ENCODE peak calls at places on chromosomes 11 and 22, in five cellular contexts. I is H1, P is K562, O is HepG2, J is GM12878. T is an unnamed sample.

GRCh38 chr11:69535928-69536327 is 54.5 kb downstream of the LINC01488 start:
- DNase-seq in O (no peak), P (no peak), I (no peak), J (no peak), T (no peak)

GRCh38 chr22:45903355-45904149 is 73.4 kb downstream of the WNT7B start:
- DNase-seq in J (no peak), I (no peak), O (no peak), P (no peak), T (no peak)

GRCh38 chr11:127052420-127052819 is 51.9 kb upstream of the KIRREL3 start:
- DNase-seq in P (no peak), O (no peak), I (no peak), J (no peak), T (no peak)

GRCh38 chr11:2921742-2922493 is 7.3 kb downstream of the PHLDA2 start:
- DNase-seq in I (no peak), O (no peak), P (no peak), J (no peak), T (no peak)

GRCh38 chr11:81596709-81597108 is 1137.0 kb downstream of the FAM181B start:
- DNase-seq in P (no peak), O (no peak), J (no peak), I (no peak), T (no peak)

GRCh38 chr11:134503104-134503503 is 91.1 kb upstream of the B3GAT1 start:
- DNase-seq in O (no peak), I (no peak), P (no peak), J (no peak), T (no peak)

GRCh38 chr11:824292-824880 is 3.3 kb upstream of the CRACR2B start:
- DNase-seq in O (no peak), P (no peak), I (no peak), J (no peak), T (no peak)

GRCh38 chr11:67500818-67501584 is 4.2 kb downstream of the PITPNM1 start:
- DNase-seq in P (no peak), I (no peak), O (no peak), J (no peak), T (no peak)

GRCh38 chr11:113638378-113638777 is 67.7 kb downstream of the TMPRSS5 start:
- DNase-seq in I (no peak), J (no peak), O (no peak), P (no peak), T (no peak)

GRCh38 chr11:113147249-113147648 is 167.1 kb upstream of the TTC12 start:
- DNase-seq in P (no peak), O (no peak), I (no peak), J (no peak), T (no peak)

GRCh38 chr11:1217151-1217550 is 5.7 kb upstream of the MUC5B start:
- DNase-seq in O (no peak), P (no peak), I (peak; percentile 19), J (no peak), T (no peak)

GRCh38 chr11:12139144-12139881 is 28.9 kb downstream of the MICAL2 start:
- DNase-seq in I (no peak), P (no peak), J (no peak), O (no peak), T (no peak)

GRCh38 chr11:2074266-2074825 is 64.8 kb downstream of the IGF2 start:
- DNase-seq in O (no peak), P (peak; percentile 74), J (no peak), I (peak; percentile 75), T (no peak)

GRCh38 chr11:3000032-3000961 is 8.2 kb upstream of the NAP1L4 start:
- DNase-seq in O (no peak), P (no peak), J (no peak), I (no peak), T (no peak)

GRCh38 chr22:24410110-24410856 is 17.1 kb upstream of the ADORA2A start:
- DNase-seq in I (no peak), J (no peak), O (no peak), P (no peak), T (no peak)

GRCh38 chr22:20429254-20430100 is 8.1 kb downstream of the SCARF2 start:
- DNase-seq in I (peak; percentile 90), P (peak; percentile 100), O (no peak), J (no peak), T (no peak)

GRCh38 chr11:1747753-1748466 is 2.5 kb downstream of the IFITM10 start:
- DNase-seq in P (no peak), J (no peak), O (no peak), I (no peak), T (no peak)

GRCh38 chr11:133681901-133682300 is 149.6 kb upstream of the OPCML start:
- DNase-seq in P (no peak), O (no peak), I (peak; percentile 54), J (no peak), T (no peak)

GRCh38 chr11:72585762-72586590 is 88.2 kb downstream of the PDE2A start:
- DNase-seq in J (peak; percentile 12), O (peak; percentile 44), P (peak; percentile 81), I (peak; percentile 82), T (peak; percentile 77)

GRCh38 chr11:87398913-87399312 is 361.2 kb downstream of the TMEM135 start:
- DNase-seq in I (no peak), P (no peak), O (no peak), J (no peak), T (no peak)

GRCh38 chr11:91860661-91861060 is 364.0 kb upstream of the FAT3 start:
- DNase-seq in I (no peak), O (no peak), P (no peak), J (no peak), T (no peak)

GRCh38 chr11:13963949-13964770 is 1.6 kb downstream of the SPON1 start:
- DNase-seq in O (no peak), J (no peak), I (peak; percentile 78), P (no peak), T (no peak)

GRCh38 chr22:37823134-37823985 is at the start of gene GALR3:
- DNase-seq in I (peak; percentile 48), O (no peak), J (no peak), P (no peak), T (no peak)

GRCh38 chr11:132685174-132685611 is 847.1 kb downstream of the OPCML start:
- DNase-seq in I (no peak), J (no peak), O (no peak), P (no peak), T (no peak)

GRCh38 chr22:32476286-32476685 is 1.7 kb downstream of the FBXO7 start:
- DNase-seq in P (no peak), J (no peak), I (no peak), O (no peak), T (no peak)

GRCh38 chr11:27401280-27401679 is 38.3 kb upstream of the CCDC34 start:
- DNase-seq in P (no peak), J (no peak), O (no peak), I (no peak), T (no peak)

GRCh38 chr11:27574342-27574741 is 67.8 kb upstream of the LIN7C start:
- DNase-seq in P (no peak), O (no peak), I (no peak), J (no peak), T (no peak)

GRCh38 chr22:24482586-24482985 is 12.5 kb upstream of the UPB1 start:
- DNase-seq in J (no peak), P (no peak), O (no peak), I (no peak), T (no peak)

GRCh38 chr11:114970908-114971645 is 292.8 kb downstream of the NXPE2 start:
- DNase-seq in J (no peak), O (no peak), P (no peak), I (no peak), T (no peak)

GRCh38 chr11:47848636-47849155 is 546 bp upstream of the NUP160 start:
- DNase-seq in I (no peak), P (no peak), O (no peak), J (no peak), T (no peak)
- TF ChIP-seq KDM1A in I (no peak), P (no peak), O (no peak), J (no peak), T (no peak)

GRCh38 chr11:16361108-16361869 is 4.9 kb upstream of the SOX6 start:
- DNase-seq in O (no peak), P (no peak), J (no peak), I (no peak), T (no peak)
- TF ChIP-seq KDM1A in O (no peak), P (no peak), J (no peak), I (no peak), T (no peak)

DNA sequence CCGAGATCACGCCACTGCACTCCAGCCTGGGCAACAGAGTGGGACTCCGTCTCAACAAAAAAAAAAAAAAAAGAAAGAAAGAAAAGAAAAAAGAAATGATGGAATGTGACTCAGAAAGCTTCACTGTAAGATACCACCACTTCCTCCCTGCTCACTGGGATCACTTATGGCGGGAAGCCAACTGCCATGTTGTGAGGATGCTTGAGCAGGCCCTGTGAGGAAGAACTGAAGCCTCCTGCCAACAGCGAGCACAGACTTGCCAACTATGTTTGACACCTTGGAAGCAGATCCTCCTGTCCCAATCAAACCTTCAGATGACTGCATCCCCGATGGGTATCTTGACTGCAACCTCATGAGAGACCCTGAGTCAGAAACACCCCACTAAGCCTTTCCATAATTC is 8.3 kb downstream of the SEC14L6 start:
- DNase-seq in J (no peak), P (no peak), O (no peak), I (no peak), T (no peak)
- TF ChIP-seq KDM1A in J (no peak), P (no peak), O (no peak), I (no peak), T (no peak)

GRCh38 chr22:36368359-36368983 is 19.3 kb downstream of the MYH9 start:
- DNase-seq in O (peak; percentile 72), I (no peak), J (no peak), P (peak; percentile 77), T (peak; percentile 57)

GRCh38 chr22:36367479-36367878 is 20.3 kb downstream of the MYH9 start:
- DNase-seq in I (no peak), O (no peak), J (no peak), P (no peak), T (no peak)

GRCh38 chr22:36371920-36372319 is 15.8 kb downstream of the MYH9 start:
- DNase-seq in J (no peak), P (no peak), O (no peak), I (no peak), T (no peak)

GRCh38 chr22:36369004-36369921 is 18.5 kb downstream of the MYH9 start:
- DNase-seq in I (no peak), J (no peak), O (no peak), P (no peak), T (no peak)

DNA sequence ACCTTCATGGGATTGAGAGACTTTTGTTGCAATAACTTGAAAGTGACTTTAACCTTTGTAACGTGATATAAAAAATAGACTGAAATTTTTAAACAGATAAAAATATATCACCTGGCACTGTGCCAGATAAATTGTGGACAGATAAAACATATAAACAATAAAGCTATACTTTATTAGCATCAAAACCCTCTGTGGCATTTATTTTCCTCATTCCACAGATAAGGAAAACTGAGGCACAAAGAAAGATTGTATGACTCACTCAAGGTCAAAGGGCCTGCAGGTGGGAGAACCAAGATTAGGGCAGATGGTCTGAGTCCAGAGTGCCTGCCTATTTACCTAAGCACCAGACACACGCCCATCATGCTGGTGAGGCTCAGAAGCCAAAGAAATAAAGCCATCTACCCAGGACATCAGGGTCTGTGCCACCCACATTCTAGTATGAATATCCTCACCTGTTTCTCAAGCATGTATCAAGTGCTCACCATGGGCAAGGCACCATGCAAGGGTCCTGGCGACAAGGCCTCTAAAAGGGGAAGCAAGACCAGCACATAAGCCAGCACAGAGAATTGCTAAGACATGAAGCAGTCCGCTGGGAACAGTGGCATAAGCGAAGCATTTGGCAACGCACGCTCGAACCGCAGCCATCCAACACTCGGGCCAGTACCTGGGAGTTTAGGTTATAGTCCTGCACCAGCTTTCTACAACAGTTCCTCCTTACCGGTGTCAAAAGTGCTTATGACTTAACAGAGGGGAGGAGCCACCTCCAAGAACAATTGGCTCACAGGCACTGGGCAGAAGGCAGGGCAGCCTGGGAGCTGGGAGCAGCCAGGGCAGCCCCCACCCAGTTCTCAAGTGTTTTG is 17.6 kb downstream of the MYH9 start:
- DNase-seq in O (peak; percentile 72), I (no peak), P (peak; percentile 57), J (no peak), T (no peak)
- TF ChIP-seq KDM1A in O (peak; percentile 22), I (no peak), P (peak; percentile 64), J (no peak), T (no peak)

T was measured in A549.